ENCODE peak calls at places on chromosomes 11 and 22, in six cellular contexts. O is omental fat pad, M is caudate nucleus, K is NCI-H2029 treated with DMSO at 0.1 percent for 48 hours, C is RWPE1, Z is lower leg skin. I is an unnamed sample.

GRCh38 chr11:73152861-73153483 is 10.9 kb upstream of the FCHSD2 start:
- DNase-seq in O (no peak), M (no peak), K (no peak), C (no peak), Z (no peak), I (no peak)

GRCh38 chr11:90309693-90310092 is 86.8 kb upstream of the CHORDC1 start:
- DNase-seq in O (no peak), M (no peak), K (no peak), C (no peak), Z (no peak), I (no peak)

GRCh38 chr11:5310423-5310822 is 8.7 kb upstream of the OR51B4 start:
- DNase-seq in O (no peak), M (no peak), K (no peak), C (no peak), Z (no peak), I (no peak)

GRCh38 chr11:19546325-19546724 is 166.3 kb upstream of the NAV2 start:
- DNase-seq in O (no peak), M (no peak), K (no peak), C (no peak), Z (no peak), I (no peak)

GRCh38 chr11:115198301-115198700 is 305.9 kb downstream of the CADM1 start:
- DNase-seq in O (no peak), M (no peak), K (peak), C (no peak), Z (no peak), I (peak)

GRCh38 chr22:29733362-29734322 is 13.8 kb downstream of the CABP7 start:
- DNase-seq in O (no peak), M (no peak), K (no peak), C (peak), Z (peak), I (peak)

GRCh38 chr22:49724893-49725489 is 102.7 kb downstream of the BRD1 start:
- DNase-seq in O (no peak), M (no peak), K (no peak), C (peak), Z (no peak), I (peak)

GRCh38 chr11:123020968-123021367 is 39.3 kb upstream of the BSX start:
- DNase-seq in O (no peak), M (no peak), K (peak), C (peak), Z (no peak), I (peak)

GRCh38 chr22:49238181-49239141 is 589.2 kb downstream of the BRD1 start:
- DNase-seq in O (no peak), M (no peak), K (no peak), C (no peak), Z (no peak), I (no peak)

GRCh38 chr22:21943571-21944448 is 8.8 kb downstream of the PPM1F start:
- DNase-seq in O (no peak), M (no peak), K (no peak), C (no peak), Z (no peak), I (no peak)

GRCh38 chr22:27438271-27438980 is 363.1 kb downstream of the MN1 start:
- DNase-seq in O (no peak), M (no peak), K (no peak), C (no peak), Z (no peak), I (peak)

GRCh38 chr11:34149274-34149673 is 43.8 kb downstream of the NAT10 start:
- DNase-seq in O (no peak), M (no peak), K (no peak), C (no peak), Z (no peak), I (no peak)